ENCODE peak calls at places on chromosome 5, in eight cellular contexts. K is brain microvascular endothelial cell; Y is GM20000; H is stomach; N is CD8-positive, alpha-beta T cell; L is endodermal cell; C is hepatocyte; B is GM13977. O is an unnamed sample.

GRCh38 chr5:156237361-156237760 is 89.6 kb upstream of the SGCD start:
- DNase-seq in C (no peak), B (no peak), H (no peak), L (no peak), K (no peak), N (no peak), Y (no peak), O (no peak)

GRCh38 chr5:79806741-79807140 is 117.1 kb downstream of the CMYA5 start:
- DNase-seq in N (no peak), B (no peak), C (no peak), H (no peak), Y (no peak), K (no peak), L (no peak), O (no peak)

GRCh38 chr5:41747291-41747690 is 122.9 kb downstream of the OXCT1 start:
- DNase-seq in B (no peak), C (peak; percentile 50), N (no peak), H (no peak), K (peak; percentile 74), L (no peak), Y (no peak), O (no peak)

GRCh38 chr5:176653401-176653800 is 6.1 kb downstream of the TSPAN17 start:
- DNase-seq in L (no peak), K (no peak), N (peak; percentile 32), C (no peak), Y (no peak), B (no peak), H (peak; percentile 37), O (no peak)

GRCh38 chr5:98201006-98201620 is 572.4 kb upstream of the RGMB start:
- DNase-seq in Y (no peak), L (peak; percentile 32), N (no peak), B (no peak), K (no peak), H (no peak), C (no peak), O (no peak)

GRCh38 chr5:57470339-57470738 is 12.3 kb downstream of the ACTBL2 start:
- DNase-seq in B (no peak), C (no peak), N (no peak), Y (no peak), K (no peak), L (no peak), H (no peak), O (no peak)

GRCh38 chr5:92659246-92659645 is 921.8 kb downstream of the NR2F1-AS1 start:
- DNase-seq in N (no peak), Y (no peak), C (no peak), L (no peak), K (no peak), B (no peak), H (no peak), O (no peak)

GRCh38 chr5:62354028-62354874 is 48.2 kb downstream of the KIF2A start:
- DNase-seq in Y (peak; percentile 45), N (no peak), C (peak; percentile 72), K (peak; percentile 67), H (no peak), B (peak; percentile 39), L (no peak), O (no peak)

GRCh38 chr5:136621743-136622142 is 256.4 kb upstream of the TRPC7 start:
- DNase-seq in N (no peak), L (no peak), H (no peak), C (no peak), Y (no peak), K (no peak), B (no peak), O (no peak)

GRCh38 chr5:114447084-114447773 is 85.4 kb downstream of the KCNN2 start:
- DNase-seq in C (no peak), N (no peak), B (peak; percentile 18), L (no peak), K (no peak), Y (no peak), H (no peak), O (no peak)

GRCh38 chr5:141840826-141841360 is 37.3 kb downstream of the PCDH1 start:
- DNase-seq in Y (no peak), K (no peak), C (no peak), L (peak; percentile 49), B (no peak), N (no peak), H (no peak), O (no peak)

GRCh38 chr5:133939668-133940067 is 28.8 kb downstream of the C5orf15 start:
- DNase-seq in C (no peak), B (no peak), N (no peak), Y (no peak), K (no peak), H (no peak), L (no peak), O (no peak)

GRCh38 chr5:54227109-54227508 is 83.3 kb downstream of the ARL15 start:
- DNase-seq in K (no peak), Y (no peak), N (no peak), B (no peak), H (no peak), C (no peak), L (no peak), O (no peak)

GRCh38 chr5:76426391-76426802 is 23.3 kb downstream of the IQGAP2 start:
- DNase-seq in K (no peak), H (no peak), C (no peak), B (no peak), Y (no peak), N (no peak), L (peak; percentile 61), O (no peak)

GRCh38 chr5:153559926-153560325 is 69.5 kb downstream of the GRIA1 start:
- DNase-seq in B (no peak), K (no peak), L (no peak), Y (no peak), C (no peak), H (no peak), N (no peak), O (no peak)

GRCh38 chr5:53397845-53398244 is 82.6 kb upstream of the FST start:
- DNase-seq in C (no peak), K (peak; percentile 78), N (no peak), B (no peak), Y (no peak), L (no peak), H (no peak), O (no peak)

GRCh38 chr5:125453011-125453410 is 706.6 kb upstream of the ZNF608 start:
- DNase-seq in Y (no peak), B (no peak), C (no peak), H (no peak), N (no peak), L (no peak), K (no peak), O (no peak)

GRCh38 chr5:141811287-141812155 is 66.7 kb downstream of the PCDH1 start:
- DNase-seq in Y (peak; percentile 59), C (peak; percentile 38), K (no peak), B (peak; percentile 69), N (peak; percentile 18), L (peak; percentile 89), H (no peak), O (no peak)

GRCh38 chr5:5572983-5573797 is 150.7 kb downstream of the ICE1 start:
- DNase-seq in C (no peak), K (no peak), H (no peak), Y (no peak), L (no peak), N (no peak), B (no peak), O (no peak)

GRCh38 chr5:128537306-128537998 is 593 bp downstream of the FBN2 start:
- DNase-seq in N (no peak), Y (peak; percentile 20), H (no peak), L (peak; percentile 85), C (peak; percentile 63), K (peak; percentile 41), B (peak; percentile 17), O (no peak)

GRCh38 chr5:168613996-168614395 is 34.8 kb upstream of the PANK3 start:
- DNase-seq in B (no peak), L (no peak), H (no peak), C (peak; percentile 40), Y (no peak), K (no peak), N (no peak), O (no peak)
- TF ChIP-seq CTCF in B (no peak), L (no peak), H (no peak), C (no peak), Y (no peak), K (no peak), N (no peak), O (no peak)

GRCh38 chr5:111165058-111165457 is 59.1 kb upstream of the CAMK4 start:
- DNase-seq in B (no peak), L (peak; percentile 51), Y (no peak), H (no peak), N (no peak), K (no peak), C (no peak), O (no peak)

GRCh38 chr5:111158105-111158744 is 66.0 kb upstream of the CAMK4 start:
- DNase-seq in H (peak; percentile 75), Y (peak; percentile 59), L (peak; percentile 92), K (peak; percentile 86), N (peak; percentile 85), C (peak; percentile 85), B (peak; percentile 45), O (no peak)

GRCh38 chr5:111163000-111163399 is 61.2 kb upstream of the CAMK4 start:
- DNase-seq in L (no peak), Y (no peak), C (no peak), N (no peak), K (no peak), H (no peak), B (no peak), O (no peak)

DNA sequence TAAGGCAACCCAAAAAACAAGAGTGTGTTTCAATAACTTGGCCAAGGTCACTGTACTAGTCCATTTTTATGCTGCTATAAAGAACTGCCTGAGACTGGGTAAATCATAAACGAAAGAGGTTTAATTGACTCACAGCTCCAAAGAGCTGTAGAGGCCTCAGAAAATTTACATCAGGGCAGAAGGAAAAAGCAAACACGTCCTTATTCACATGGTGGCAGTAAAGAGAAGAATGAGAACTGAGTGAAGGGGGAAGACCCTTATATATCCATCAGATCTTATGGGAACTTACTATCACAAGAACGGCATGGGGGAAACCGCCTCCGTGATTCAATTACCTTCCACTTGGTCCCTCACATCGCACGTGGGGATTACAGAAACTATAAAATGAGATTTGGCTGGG is 64.3 kb upstream of the CAMK4 start:
- DNase-seq in C (peak; percentile 8), K (no peak), L (no peak), Y (no peak), N (no peak), H (no peak), B (no peak), O (no peak)
- TF ChIP-seq CTCF in C (peak; percentile 36), K (no peak), L (peak; percentile 38), Y (no peak), N (no peak), H (no peak), B (peak; percentile 31), O (no peak)

GRCh38 chr5:31844615-31845345 is 205.8 kb downstream of the PDZD2 start:
- DNase-seq in K (no peak), Y (no peak), N (no peak), L (no peak), H (no peak), B (no peak), C (no peak), O (no peak)
- TF ChIP-seq CTCF in K (no peak), Y (no peak), N (no peak), L (peak; percentile 40), H (no peak), B (no peak), C (no peak), O (no peak)

DNA sequence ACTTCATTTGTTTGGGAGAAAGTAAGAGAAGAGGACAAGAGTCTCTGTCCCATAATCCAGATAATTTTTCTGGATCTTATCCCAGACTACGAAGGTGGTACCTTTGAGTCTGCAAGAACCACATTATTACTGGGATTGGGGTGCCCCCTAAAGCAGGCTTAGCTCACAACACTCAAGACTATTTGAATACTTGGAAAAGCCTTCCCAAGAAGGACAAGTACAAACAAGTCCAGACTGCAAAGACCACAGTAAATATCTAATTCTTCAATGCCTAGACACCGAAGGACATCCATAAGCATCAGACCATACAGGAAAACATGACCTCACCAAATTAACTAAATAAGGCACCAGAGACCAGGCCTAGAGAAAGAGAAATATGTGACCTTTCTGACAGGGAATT is 40.2 kb upstream of the TMED7 start:
- DNase-seq in L (no peak), K (peak; percentile 14), H (no peak), N (no peak), B (no peak), C (no peak), Y (no peak), O (no peak)
- TF ChIP-seq CTCF in L (peak; percentile 14), K (peak; percentile 10), H (no peak), N (no peak), B (no peak), C (no peak), Y (no peak), O (no peak)

O was measured in activated B cell treated with CpG ODN at 0.5 μM for 24 hours.